ENCODE peak calls at places on chromosome 9, in eight cellular contexts. O is BJ, E is GM06990, K is SW480, N is A549, S is astrocyte of the hippocampus, I is cardiac fibroblast, T is heart left ventricle. L is an unnamed sample.

GRCh38 chr9:70303268-70303667 is 44.5 kb downstream of the SMC5 start:
- DNase-seq in O (no peak), E (no peak), K (no peak), N (no peak), S (no peak), I (peak), T (no peak), L (no peak)

GRCh38 chr9:107660976-107661375 is 171.4 kb upstream of the KLF4 start:
- DNase-seq in O (no peak), E (no peak), K (no peak), N (no peak), S (no peak), I (no peak), T (no peak), L (no peak)

GRCh38 chr9:93132946-93133640 is 958 bp downstream of the NINJ1 start:
- DNase-seq in O (no peak), E (no peak), K (no peak), N (peak), S (peak), I (no peak), T (no peak), L (peak)

GRCh38 chr9:70228098-70228497 is 30.7 kb upstream of the SMC5 start:
- DNase-seq in O (no peak), E (no peak), K (no peak), N (no peak), S (no peak), I (no peak), T (no peak), L (no peak)

GRCh38 chr9:70044450-70045307 is 1.0 kb downstream of the MAMDC2 start:
- DNase-seq in O (no peak), E (no peak), K (no peak), N (peak), S (peak), I (peak), T (no peak), L (peak)

GRCh38 chr9:137446851-137447471 is 5.8 kb upstream of the ENTPD8 start:
- DNase-seq in O (no peak), E (peak), K (no peak), N (no peak), S (no peak), I (no peak), T (peak), L (no peak)

GRCh38 chr9:15135167-15135792 is 171.7 kb downstream of the TTC39B start:
- DNase-seq in O (no peak), E (peak), K (peak), N (peak), S (peak), I (peak), T (peak), L (no peak)

GRCh38 chr9:87059740-87060139 is 112.4 kb upstream of the GAS1 start:
- DNase-seq in O (no peak), E (no peak), K (no peak), N (no peak), S (no peak), I (no peak), T (no peak), L (no peak)

GRCh38 chr9:125066839-125067619 is 76.3 kb downstream of the SCAI start:
- DNase-seq in O (no peak), E (no peak), K (no peak), N (no peak), S (peak), I (peak), T (no peak), L (no peak)

GRCh38 chr9:13568446-13568845 is 289.0 kb upstream of the MPDZ start:
- DNase-seq in O (no peak), E (no peak), K (no peak), N (no peak), S (peak), I (peak), T (peak), L (no peak)

GRCh38 chr9:109499061-109499630 is 1.0 kb upstream of the PTPN3 start:
- DNase-seq in O (no peak), E (no peak), K (no peak), N (no peak), S (no peak), I (no peak), T (no peak), L (no peak)

GRCh38 chr9:90774682-90775081 is 26.9 kb upstream of the SYK start:
- DNase-seq in O (no peak), E (peak), K (peak), N (no peak), S (no peak), I (no peak), T (no peak), L (no peak)

GRCh38 chr9:6024035-6024554 is 8.7 kb upstream of the RANBP6 start:
- DNase-seq in O (no peak), E (peak), K (peak), N (peak), S (no peak), I (peak), T (no peak), L (no peak)

GRCh38 chr9:101465330-101465915 is 29.8 kb upstream of the ALDOB start:
- DNase-seq in O (peak), E (no peak), K (peak), N (peak), S (peak), I (peak), T (peak), L (peak)